ENCODE peak calls at places on chromosomes 16 and 17, in four cellular contexts. Y is right atrium auricular region, I is thoracic aorta, K is endodermal cell. R is an unnamed sample.
A peak's percentile ranks its signal among the peaks of the same experiment; 100 is the strongest.

GRCh38 chr16:79096246-79096645 is 504.3 kb downstream of the MAF start:
- DNase-seq in K (peak; percentile 59), Y (no peak), I (no peak), R (no peak)

GRCh38 chr16:75224683-75225082 is 5.9 kb downstream of the CTRB1 start:
- DNase-seq in K (no peak), Y (no peak), I (no peak), R (no peak)

GRCh38 chr17:79080349-79080748 is 5.7 kb downstream of the ENGASE start:
- DNase-seq in K (no peak), Y (no peak), I (no peak), R (no peak)

GRCh38 chr17:79557724-79558572 is 52.9 kb downstream of the RBFOX3 start:
- DNase-seq in Y (no peak), K (no peak), I (no peak), R (no peak)

GRCh38 chr17:11485802-11486421 is 112.4 kb upstream of the DNAH9 start:
- DNase-seq in K (peak; percentile 74), Y (peak; percentile 4), I (no peak), R (no peak)

GRCh38 chr16:84986102-84986501 is 25.2 kb downstream of the ZDHHC7 start:
- DNase-seq in Y (no peak), I (no peak), K (no peak), R (no peak)

GRCh38 chr17:59275618-59276017 is 55.3 kb downstream of the GDPD1 start:
- DNase-seq in I (no peak), Y (no peak), K (no peak), R (no peak)

GRCh38 chr16:69169607-69170352 is 17.2 kb upstream of the SNTB2 start:
- DNase-seq in I (no peak), K (no peak), Y (no peak), R (no peak)

GRCh38 chr16:57706717-57707116 is 12.1 kb downstream of the DRC7 start:
- DNase-seq in I (no peak), Y (no peak), K (no peak), R (no peak)

GRCh38 chr17:41428591-41429326 is 4.4 kb upstream of the KRT37 start:
- DNase-seq in K (no peak), Y (no peak), I (no peak), R (no peak)

GRCh38 chr17:40862985-40863733 is 3.9 kb downstream of the KRT12 start:
- DNase-seq in Y (no peak), K (peak; percentile 99), I (no peak), R (no peak)

GRCh38 chr17:12180644-12181261 is 160.1 kb downstream of the MAP2K4 start:
- DNase-seq in K (peak; percentile 69), Y (no peak), I (no peak), R (no peak)

GRCh38 chr17:16003841-16004240 is 4.2 kb downstream of the TTC19 start:
- DNase-seq in Y (no peak), I (no peak), K (no peak), R (no peak)

GRCh38 chr16:56753410-56753809 is 23.5 kb downstream of the NUP93 start:
- DNase-seq in Y (no peak), I (no peak), K (no peak), R (no peak)

GRCh38 chr17:350706-351435 is 1.7 kb downstream of the RPH3AL start:
- DNase-seq in I (no peak), K (peak; percentile 65), Y (peak; percentile 91), R (no peak)

GRCh38 chr17:290121-290521 is 62.5 kb downstream of the RPH3AL start:
- DNase-seq in K (no peak), Y (no peak), I (no peak), R (no peak)

GRCh38 chr16:27692576-27692975 is 142.6 kb downstream of the KATNIP start:
- DNase-seq in K (no peak), I (no peak), Y (no peak), R (no peak)

GRCh38 chr17:52120465-52120864 is 38.0 kb downstream of the CA10 start:
- DNase-seq in K (peak; percentile 77), Y (no peak), I (no peak), R (no peak)

GRCh38 chr17:40560592-40561293 is 4.5 kb downstream of the CCR7 start:
- DNase-seq in I (no peak), Y (no peak), K (no peak), R (peak; percentile 87)

GRCh38 chr16:88196471-88197400 is 186.0 kb upstream of the ZNF469 start:
- DNase-seq in Y (no peak), I (no peak), K (no peak), R (peak; percentile 78)

GRCh38 chr16:49352923-49353322 is 20.7 kb upstream of the C16orf78 start:
- DNase-seq in Y (no peak), I (no peak), K (peak; percentile 78), R (no peak)

GRCh38 chr17:29292992-29293889 is 707 bp downstream of the NUFIP2 start:
- DNase-seq in I (peak; percentile 14), Y (peak; percentile 65), K (peak; percentile 92), R (no peak)

GRCh38 chr17:61251939-61252865 is 147.4 kb upstream of the TBX2 start:
- DNase-seq in K (peak; percentile 58), I (peak; percentile 87), Y (peak; percentile 97), R (peak; percentile 97)

GRCh38 chr16:70804153-70804728 is 3.3 kb upstream of the VAC14 start:
- DNase-seq in Y (no peak), I (no peak), K (peak; percentile 21), R (no peak)

GRCh38 chr16:82010649-82011048 is 621 bp downstream of the SDR42E1 start:
- DNase-seq in Y (no peak), K (no peak), I (no peak), R (no peak)

GRCh38 chr17:746783-747629 is 5.1 kb downstream of the GEMIN4 start:
- DNase-seq in K (no peak), Y (no peak), I (no peak), R (no peak)

GRCh38 chr16:25855063-25855462 is 163.3 kb downstream of the HS3ST4 start:
- DNase-seq in Y (no peak), K (no peak), I (no peak), R (no peak)

GRCh38 chr17:2580641-2581040 is 12.8 kb upstream of the PAFAH1B1 start:
- DNase-seq in K (peak; percentile 46), I (no peak), Y (no peak), R (no peak)

GRCh38 chr17:33932996-33933395 is 322.1 kb upstream of the CCL2 start:
- DNase-seq in I (no peak), K (no peak), Y (no peak), R (no peak)

GRCh38 chr17:76714822-76715461 is 4.2 kb upstream of the MXRA7 start:
- DNase-seq in K (peak; percentile 93), I (no peak), Y (peak; percentile 84), R (no peak)

GRCh38 chr16:28163699-28164584 is 47.8 kb downstream of the XPO6 start:
- DNase-seq in I (no peak), K (no peak), Y (no peak), R (no peak)

GRCh38 chr17:42613699-42614295 is 4.3 kb downstream of the TUBG1 start:
- DNase-seq in K (no peak), Y (no peak), I (no peak), R (no peak)
- TF ChIP-seq CTCF in K (no peak), Y (no peak), I (no peak), R (no peak)

DNA sequence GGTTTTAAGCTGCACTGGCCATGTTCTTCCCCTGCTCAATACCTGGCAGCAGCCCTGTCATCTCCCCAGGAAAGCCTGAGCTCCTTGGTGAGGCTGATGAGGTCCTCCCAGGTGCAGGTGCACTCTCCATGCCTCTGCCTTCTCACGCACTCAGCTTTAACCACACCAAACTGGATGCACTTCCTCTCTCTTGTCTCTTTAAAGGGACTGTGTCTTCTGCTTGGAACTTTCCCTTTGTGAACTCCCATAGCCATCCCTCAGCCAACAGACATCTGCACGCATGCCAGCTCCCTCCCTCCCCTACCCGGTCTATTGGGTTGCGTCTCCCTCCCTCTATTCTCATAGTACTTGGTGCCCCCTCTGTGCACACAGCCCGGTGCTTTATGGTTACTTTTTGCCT is 231.2 kb downstream of the MSI2 start:
- DNase-seq in Y (no peak), K (no peak), I (no peak), R (no peak)
- H3K4me1 ChIP-seq in Y (peaks cover 68% of the 10 kb centered on the region), K (no peaks in the 10 kb centered on the region), I (peaks cover 63% of the 10 kb centered on the region), R (no peaks in the 10 kb centered on the region)

GRCh38 chr17:30605027-30605426 is 127.8 kb downstream of the GOSR1 start:
- DNase-seq in I (no peak), K (no peak), Y (no peak), R (no peak)

GRCh38 chr17:30597776-30598288 is 120.6 kb downstream of the GOSR1 start:
- DNase-seq in K (no peak), I (no peak), Y (no peak), R (no peak)

GRCh38 chr17:30599424-30600061 is 122.3 kb downstream of the GOSR1 start:
- DNase-seq in K (no peak), Y (no peak), I (no peak), R (no peak)

GRCh38 chr17:30600830-30601494 is 123.8 kb downstream of the GOSR1 start:
- DNase-seq in I (no peak), K (no peak), Y (no peak), R (no peak)

GRCh38 chr17:30600062-30600829 is 123.0 kb downstream of the GOSR1 start:
- DNase-seq in K (peak; percentile 98), I (peak; percentile 23), Y (peak; percentile 75), R (no peak)
- TF ChIP-seq CTCF in K (peak; percentile 78), I (peak; percentile 49), Y (peak; percentile 64), R (peak; percentile 20)

GRCh38 chr17:43018932-43019331 is 3.3 kb downstream of the VAT1 start:
- DNase-seq in I (no peak), Y (no peak), K (no peak), R (no peak)

GRCh38 chr17:43021739-43022512 is at the start of gene VAT1:
- DNase-seq in K (peak; percentile 97), Y (no peak), I (no peak), R (no peak)

GRCh38 chr17:43020030-43020621 is 2.1 kb downstream of the VAT1 start:
- DNase-seq in K (peak; percentile 59), Y (no peak), I (no peak), R (no peak)

GRCh38 chr17:43019418-43019817 is 2.8 kb downstream of the VAT1 start:
- DNase-seq in Y (no peak), K (peak; percentile 43), I (no peak), R (no peak)

DNA sequence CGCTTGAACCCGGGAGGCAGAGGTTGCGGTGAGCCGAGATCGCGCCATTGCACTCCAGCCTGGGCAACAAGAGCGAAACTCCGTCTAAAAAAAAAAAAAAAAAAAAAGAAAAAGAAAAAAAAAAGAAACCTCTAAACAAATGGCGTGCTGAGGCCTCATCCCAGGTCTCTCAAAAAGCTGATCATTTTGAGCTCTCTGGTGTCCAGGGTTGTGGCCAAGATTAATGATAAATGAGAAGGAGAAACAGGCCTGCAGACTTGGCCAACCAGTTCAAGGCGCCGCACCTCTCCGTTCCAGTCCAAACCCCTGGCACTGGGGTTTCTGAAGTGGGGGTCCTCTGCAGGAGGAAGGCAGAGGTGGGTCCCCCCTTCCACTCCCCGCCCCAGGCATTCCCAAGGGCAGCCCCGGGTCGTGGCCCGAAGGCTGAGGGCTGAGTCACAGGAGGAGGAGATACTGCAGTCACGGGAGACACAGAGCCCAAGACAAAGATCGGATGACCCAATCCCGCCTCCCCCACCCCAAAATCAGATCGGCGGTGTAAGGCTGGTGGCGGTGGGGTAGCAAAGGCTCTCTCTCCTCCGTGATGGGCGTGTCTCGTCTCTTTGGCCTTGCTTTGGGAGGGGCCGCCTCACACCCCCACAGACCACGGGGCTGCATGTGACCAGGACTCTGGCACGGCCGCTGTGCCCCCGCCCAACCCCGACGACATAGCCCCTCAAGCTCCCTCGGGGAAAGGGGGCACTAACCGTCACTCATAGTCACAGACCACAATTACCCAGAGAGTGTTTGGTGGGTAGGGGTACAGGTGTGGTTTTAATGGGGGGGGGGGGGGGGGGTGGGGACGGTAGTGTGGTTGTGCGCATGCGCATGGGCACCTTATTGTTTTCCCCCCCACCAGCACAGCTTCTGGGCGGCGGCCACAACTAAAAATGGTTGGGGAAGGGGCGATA is 1.1 kb downstream of the VAT1 start:
- DNase-seq in I (no peak), K (peak; percentile 89), Y (peak; percentile 85), R (no peak)
- H3K4me1 ChIP-seq in I (peaks cover 27% of the 10 kb centered on the region), K (peaks cover 12% of the 10 kb centered on the region), Y (peaks cover 60% of the 10 kb centered on the region), R (peaks cover 65% of the 10 kb centered on the region)

GRCh38 chr16:61366006-61366405 is 670.2 kb downstream of the CDH8 start:
- DNase-seq in I (no peak), Y (no peak), K (no peak), R (no peak)
- TF ChIP-seq CTCF in I (no peak), Y (no peak), K (peak; percentile 68), R (no peak)